ENCODE peak calls at places on chromosomes 11 and 22, in four cellular contexts. P is neural progenitor cell, L is uterus, C is body of pancreas. K is an unnamed sample. For H3K9me3, the result is how much of the 10 kb centered on the place peaks cover.

GRCh38 chr22:45968751-45969413 is 8.1 kb downstream of the WNT7B start:
- DNase-seq in P (no peak), L (no peak), C (no peak), K (no peak)

GRCh38 chr11:75055511-75055910 is 41.2 kb downstream of the OR2AT4 start:
- DNase-seq in P (no peak), L (no peak), C (no peak), K (no peak)

GRCh38 chr11:60469723-60470122 is 14.1 kb downstream of the MS4A1 start:
- DNase-seq in P (no peak), L (no peak), C (no peak), K (no peak)

GRCh38 chr11:84655729-84656128 is 971.4 kb downstream of the DLG2 start:
- DNase-seq in P (no peak), L (no peak), C (no peak), K (no peak)

GRCh38 chr22:29359469-29359868 is 28.9 kb downstream of the AP1B1 start:
- DNase-seq in P (peak), L (peak), C (peak), K (peak)

GRCh38 chr11:119350302-119350701 is 3.8 kb upstream of the MFRP start:
- DNase-seq in P (no peak), L (no peak), C (no peak), K (no peak)

GRCh38 chr11:126403039-126403438 is 47.6 kb downstream of the ST3GAL4 start:
- DNase-seq in P (peak), L (no peak), C (no peak), K (peak)

GRCh38 chr11:36289226-36289852 is at the start of gene COMMD9:
- DNase-seq in P (peak), L (peak), C (peak), K (peak)

GRCh38 chr11:103031834-103032233 is 60.1 kb downstream of the DCUN1D5 start:
- DNase-seq in P (no peak), L (no peak), C (no peak), K (no peak)

GRCh38 chr11:64180871-64181270 is 5.1 kb upstream of the STIP1 start:
- DNase-seq in P (no peak), L (no peak), C (no peak), K (no peak)

GRCh38 chr11:119641991-119642745 is 86.8 kb downstream of the NECTIN1 start:
- DNase-seq in P (peak), L (no peak), C (no peak), K (peak)

GRCh38 chr11:128720522-128720985 is 26.7 kb downstream of the FLI1 start:
- DNase-seq in P (peak), L (no peak), C (no peak), K (peak)

GRCh38 chr11:125300791-125301218 is 136.3 kb downstream of the PKNOX2 start:
- DNase-seq in P (no peak), L (no peak), C (peak), K (no peak)

GRCh38 chr11:13944016-13944415 is 18.5 kb upstream of the SPON1 start:
- DNase-seq in P (no peak), L (no peak), C (no peak), K (no peak)

GRCh38 chr22:43154887-43155536 is 3.7 kb downstream of the TSPO start:
- DNase-seq in P (no peak), L (no peak), C (peak), K (no peak)

GRCh38 chr11:119481021-119481666 is 58.2 kb upstream of the THY1 start:
- DNase-seq in P (peak), L (peak), C (peak), K (peak)

GRCh38 chr11:73139476-73140198 is 2.5 kb downstream of the FCHSD2 start:
- DNase-seq in P (no peak), L (no peak), C (no peak), K (no peak)

GRCh38 chr22:22682196-22682595 is 37.8 kb downstream of the GGTLC2 start:
- DNase-seq in P (no peak), L (no peak), C (no peak), K (no peak)

GRCh38 chr11:92885600-92885999 is 83.9 kb upstream of the MTNR1B start:
- DNase-seq in P (no peak), L (no peak), C (no peak), K (no peak)

GRCh38 chr11:72439455-72439854 is 5.1 kb upstream of the CLPB start:
- DNase-seq in P (no peak), L (no peak), C (no peak), K (no peak)

GRCh38 chr11:76610871-76611475 is 59.6 kb downstream of the LRRC32 start:
- DNase-seq in P (no peak), L (no peak), C (no peak), K (no peak)

GRCh38 chr11:95699631-95700470 is 89.7 kb downstream of the FAM76B start:
- DNase-seq in P (no peak), L (no peak), C (no peak), K (no peak)

GRCh38 chr11:74754507-74755255 is 6.0 kb downstream of the RNF169 start:
- DNase-seq in P (no peak), L (no peak), C (no peak), K (no peak)

GRCh38 chr11:99973993-99974392 is 713.1 kb upstream of the ARHGAP42 start:
- DNase-seq in P (no peak), L (no peak), C (no peak), K (no peak)

GRCh38 chr11:99979052-99979451 is 708.0 kb upstream of the ARHGAP42 start:
- DNase-seq in P (no peak), L (no peak), C (no peak), K (no peak)
- H3K9me3 ChIP-seq in P (under half), L (under half), C (under half), K (under half)

GRCh38 chr11:78347956-78348355 is 69.7 kb downstream of the GAB2 start:
- DNase-seq in P (no peak), L (no peak), C (no peak), K (no peak)

GRCh38 chr11:78350101-78350645 is 67.4 kb downstream of the GAB2 start:
- DNase-seq in P (peak), L (peak), C (no peak), K (no peak)

GRCh38 chr11:78349614-78350013 is 68.0 kb downstream of the GAB2 start:
- DNase-seq in P (no peak), L (no peak), C (no peak), K (no peak)

GRCh38 chr11:78350646-78351165 is 66.9 kb downstream of the GAB2 start:
- DNase-seq in P (peak), L (no peak), C (peak), K (no peak)

GRCh38 chr11:78349114-78349513 is 68.5 kb downstream of the GAB2 start:
- DNase-seq in P (no peak), L (no peak), C (no peak), K (no peak)
- H3K4me3 ChIP-seq in P (peak), L (no peak), C (no peak), K (no peak)

GRCh38 chr11:134441706-134442105 is 29.7 kb upstream of the B3GAT1 start:
- DNase-seq in P (no peak), L (no peak), C (no peak), K (no peak)

GRCh38 chr11:134443246-134443645 is 31.2 kb upstream of the B3GAT1 start:
- DNase-seq in P (no peak), L (no peak), C (no peak), K (no peak)

GRCh38 chr11:134439181-134439580 is 27.1 kb upstream of the B3GAT1 start:
- DNase-seq in P (no peak), L (no peak), C (peak), K (no peak)

GRCh38 chr11:134440851-134441645 is 29.0 kb upstream of the B3GAT1 start:
- DNase-seq in P (no peak), L (no peak), C (no peak), K (no peak)

GRCh38 chr11:134442246-134442645 is 30.2 kb upstream of the B3GAT1 start:
- DNase-seq in P (no peak), L (no peak), C (no peak), K (no peak)
- H3K9me3 ChIP-seq in P (under half), L (under half), C (under half), K (under half)

DNA sequence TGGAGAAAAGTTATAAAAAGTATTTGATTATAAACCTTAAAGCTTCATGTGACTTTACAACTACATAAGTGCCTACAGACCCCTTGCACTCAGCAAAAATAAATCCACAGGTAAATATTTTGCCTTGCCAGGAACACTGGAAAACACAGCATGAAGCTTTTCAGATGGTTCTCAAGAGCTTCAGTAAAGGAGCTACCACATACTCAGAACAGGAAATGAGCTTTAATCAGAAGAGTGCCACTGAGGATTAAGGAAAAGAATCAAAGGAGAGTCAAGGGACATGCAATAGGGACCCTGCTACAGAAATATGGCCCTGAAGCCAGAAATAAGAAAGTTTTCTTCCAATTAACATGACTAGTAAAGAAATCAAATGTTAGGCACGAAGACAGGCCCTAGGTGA is 1.2 kb downstream of the CASP1 start:
- DNase-seq in P (no peak), L (no peak), C (no peak), K (no peak)
- H3K4me3 ChIP-seq in P (no peak), L (no peak), C (no peak), K (no peak)

GRCh38 chr11:100640646-100641045 is 46.4 kb upstream of the ARHGAP42 start:
- DNase-seq in P (no peak), L (no peak), C (no peak), K (no peak)

GRCh38 chr11:100639140-100639539 is 47.9 kb upstream of the ARHGAP42 start:
- DNase-seq in P (no peak), L (no peak), C (no peak), K (peak)

GRCh38 chr11:100637706-100638105 is 49.4 kb upstream of the ARHGAP42 start:
- DNase-seq in P (no peak), L (no peak), C (no peak), K (no peak)

GRCh38 chr11:100640071-100640470 is 47.0 kb upstream of the ARHGAP42 start:
- DNase-seq in P (no peak), L (no peak), C (no peak), K (no peak)

DNA sequence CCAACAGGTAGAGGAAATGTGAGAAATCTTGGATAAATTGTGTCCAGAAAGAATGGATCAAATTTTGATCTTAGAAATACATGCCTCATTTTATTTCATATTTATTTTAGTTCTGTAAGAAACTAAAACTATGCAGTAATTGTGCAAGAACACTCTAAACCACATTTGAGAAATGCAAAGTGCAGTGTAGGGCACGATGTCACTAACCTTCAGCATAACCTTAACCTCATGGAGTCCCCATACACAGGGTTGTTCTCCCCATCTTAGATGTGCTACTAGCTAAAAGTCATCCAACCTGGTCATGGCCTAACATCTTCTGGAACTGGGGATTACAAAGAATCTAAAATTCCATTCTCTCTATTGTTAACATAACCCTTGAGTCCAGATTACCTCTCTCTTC is 48.4 kb upstream of the ARHGAP42 start:
- DNase-seq in P (no peak), L (no peak), C (no peak), K (no peak)
- H3K9me3 ChIP-seq in P (under half), L (under half), C (under half), K (under half)

DNA sequence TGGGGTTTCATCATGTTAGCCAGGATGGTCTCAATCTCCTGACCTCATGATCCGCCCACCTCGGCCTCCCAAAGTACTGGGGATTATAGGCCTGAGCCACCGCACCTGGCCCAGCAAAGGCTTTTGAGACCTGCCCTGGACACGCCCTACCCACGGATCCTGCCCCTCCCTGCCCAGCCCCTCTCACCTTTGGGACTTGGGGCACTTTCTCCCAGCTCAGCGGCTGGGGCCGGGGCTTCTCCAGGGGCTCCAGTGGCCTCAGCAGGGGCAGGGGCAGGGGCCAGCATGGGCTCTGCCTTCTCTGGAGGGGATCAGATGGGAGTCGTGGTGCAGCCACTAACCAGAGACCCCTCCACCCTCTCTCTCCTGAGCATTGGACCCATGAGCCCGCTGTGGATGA is 2.2 kb downstream of the MYBPC3 start:
- DNase-seq in P (no peak), L (no peak), C (no peak), K (no peak)
- H3K4me3 ChIP-seq in P (no peak), L (no peak), C (no peak), K (no peak)

GRCh38 chr11:34898474-34898873 is 17.7 kb downstream of the APIP start:
- DNase-seq in P (no peak), L (no peak), C (no peak), K (no peak)

GRCh38 chr11:34904421-34904950 is 11.7 kb downstream of the APIP start:
- DNase-seq in P (no peak), L (no peak), C (peak), K (no peak)

GRCh38 chr11:34897171-34897870 is 18.9 kb downstream of the APIP start:
- DNase-seq in P (no peak), L (no peak), C (no peak), K (no peak)

GRCh38 chr11:34899633-34900016 is 16.6 kb downstream of the APIP start:
- DNase-seq in P (peak), L (no peak), C (no peak), K (no peak)
- H3K9me3 ChIP-seq in P (under half), L (under half), C (under half), K (under half)

DNA sequence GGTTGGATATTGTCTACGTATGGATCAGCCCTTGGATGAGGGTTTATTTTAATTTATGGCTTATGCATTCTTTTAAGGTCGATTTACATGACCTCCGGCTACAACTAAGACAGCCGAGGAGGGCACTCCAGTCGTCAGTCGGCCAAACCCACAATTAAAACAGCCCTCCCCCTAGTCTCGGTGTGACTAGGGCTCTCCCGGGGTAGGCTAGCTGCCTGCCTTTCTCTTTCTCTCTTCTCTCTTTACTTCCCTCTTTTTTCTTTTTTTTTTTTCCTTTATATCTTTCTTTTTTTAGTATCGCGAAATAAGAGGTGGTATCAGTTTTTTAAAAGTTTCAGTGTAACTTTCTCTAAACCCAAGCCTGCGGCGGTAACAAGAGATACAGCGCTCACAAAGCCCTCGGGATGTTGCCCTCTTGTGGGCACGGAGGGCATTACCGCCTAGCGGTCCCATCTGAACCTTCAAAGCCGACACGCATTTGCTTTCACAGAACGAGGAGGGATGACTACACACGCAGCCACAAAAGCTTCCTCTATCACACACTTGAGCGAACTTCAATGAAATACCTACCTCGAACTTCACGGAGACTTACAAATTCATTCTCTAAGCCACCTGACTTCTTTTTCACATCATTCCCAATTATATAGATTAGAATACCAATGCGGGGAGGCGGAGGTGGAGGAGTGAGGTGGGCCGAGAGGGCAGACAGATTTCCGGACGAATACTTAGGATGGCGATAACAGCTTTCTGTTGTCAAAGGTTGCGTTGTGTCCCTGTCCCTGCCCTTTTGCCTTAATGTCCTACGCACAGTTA is 132.3 kb upstream of the C11orf58 start:
- DNase-seq in P (peak), L (peak), C (peak), K (peak)
- H3K4me3 ChIP-seq in P (peak), L (peak), C (peak), K (no peak)

GRCh38 chr22:49482811-49483210 is 344.9 kb downstream of the BRD1 start:
- DNase-seq in P (no peak), L (no peak), C (no peak), K (no peak)

GRCh38 chr22:49481651-49482399 is 345.8 kb downstream of the BRD1 start:
- DNase-seq in P (peak), L (no peak), C (no peak), K (no peak)

GRCh38 chr22:49480340-49480739 is 347.3 kb downstream of the BRD1 start:
- DNase-seq in P (no peak), L (no peak), C (no peak), K (no peak)

GRCh38 chr22:49479566-49479965 is 348.1 kb downstream of the BRD1 start:
- DNase-seq in P (no peak), L (no peak), C (no peak), K (no peak)

DNA sequence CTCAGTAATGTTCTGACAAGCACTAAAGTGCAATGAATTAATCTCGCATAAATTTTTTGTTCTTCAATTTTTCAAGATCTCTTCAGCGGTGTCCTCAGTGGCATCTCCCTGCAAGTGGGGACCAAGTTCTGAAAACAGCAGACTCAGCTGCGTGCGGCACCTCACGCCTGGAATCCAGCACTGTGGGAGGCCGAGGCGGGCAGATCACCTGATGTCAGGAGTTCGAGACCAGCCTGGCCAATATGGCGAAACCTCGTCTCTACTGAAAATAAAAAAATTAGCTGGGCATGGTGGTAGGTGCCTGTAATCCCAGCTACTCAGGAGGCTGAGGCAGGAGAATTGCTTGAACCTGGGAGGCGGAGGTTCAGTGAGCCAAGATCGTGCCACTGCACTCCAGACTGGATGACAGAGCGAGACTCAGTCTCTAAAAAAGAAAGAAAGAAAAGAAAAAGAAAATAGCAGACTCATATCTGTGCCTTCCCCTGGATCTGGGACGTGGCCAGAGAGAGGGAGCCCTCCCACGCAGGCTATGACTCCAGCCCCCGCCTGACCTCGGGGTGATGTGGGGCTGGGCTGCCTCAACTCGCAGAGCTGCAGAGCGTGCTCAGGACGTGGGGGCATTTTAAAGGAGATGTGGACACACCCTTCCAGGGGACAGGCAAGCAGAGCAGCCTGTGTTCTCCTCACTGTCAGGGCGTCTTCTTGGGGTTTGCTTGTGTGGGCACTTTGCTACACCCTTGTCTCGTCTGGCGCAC is 346.6 kb downstream of the BRD1 start:
- DNase-seq in P (no peak), L (no peak), C (no peak), K (no peak)
- H3K9me3 ChIP-seq in P (under half), L (under half), C (under half), K (under half)

GRCh38 chr11:107856180-107856980 is 2.2 kb downstream of the SLC35F2 start:
- DNase-seq in P (no peak), L (no peak), C (no peak), K (no peak)
- H3K4me3 ChIP-seq in P (no peak), L (no peak), C (no peak), K (no peak)

K was measured in mucosa of descending colon.